ENCODE peak calls at places on chromosomes 1 and 21, in seven cellular contexts. One of them, this sample, is unnamed.

GRCh38 chr1:244964112-244964971 is 100.0 kb upstream of the HNRNPU start:
- DNase-seq in GM12878: no peak
- DNase-seq in SK-N-SH: peak
- DNase-seq in NT2/D1: no peak
- DNase-seq in HCT116: no peak
- DNase-seq in HepG2: peak
- DNase-seq in K562: no peak
- DNase-seq in this sample: no peak

GRCh38 chr1:172383541-172383940 is 36.9 kb upstream of the C1orf105 start:
- DNase-seq in NT2/D1: no peak
- DNase-seq in HCT116: no peak
- DNase-seq in K562: no peak
- DNase-seq in HepG2: no peak
- DNase-seq in GM12878: no peak
- DNase-seq in SK-N-SH: no peak
- DNase-seq in this sample: no peak

GRCh38 chr1:240508950-240509349 is 103.0 kb downstream of the GREM2 start:
- DNase-seq in HepG2: no peak
- DNase-seq in SK-N-SH: peak
- DNase-seq in HCT116: no peak
- DNase-seq in GM12878: no peak
- DNase-seq in NT2/D1: no peak
- DNase-seq in K562: no peak
- DNase-seq in this sample: no peak

GRCh38 chr21:44677881-44678280 is 4.1 kb downstream of the KRTAP12-1 start:
- DNase-seq in SK-N-SH: no peak
- DNase-seq in K562: no peak
- DNase-seq in HCT116: no peak
- DNase-seq in GM12878: no peak
- DNase-seq in HepG2: no peak
- DNase-seq in NT2/D1: no peak
- DNase-seq in this sample: no peak

GRCh38 chr1:166488327-166488726 is 321.5 kb upstream of the FAM78B start:
- DNase-seq in GM12878: no peak
- DNase-seq in SK-N-SH: no peak
- DNase-seq in K562: no peak
- DNase-seq in HepG2: no peak
- DNase-seq in HCT116: no peak
- DNase-seq in NT2/D1: no peak
- DNase-seq in this sample: no peak

GRCh38 chr1:87335175-87335992 is 6.7 kb downstream of the LMO4 start:
- DNase-seq in NT2/D1: no peak
- DNase-seq in GM12878: no peak
- DNase-seq in SK-N-SH: peak
- DNase-seq in HepG2: peak
- DNase-seq in K562: peak
- DNase-seq in HCT116: no peak
- DNase-seq in this sample: no peak

GRCh38 chr1:229714964-229715603 is 89.0 kb downstream of the URB2 start:
- DNase-seq in SK-N-SH: no peak
- DNase-seq in HCT116: peak
- DNase-seq in NT2/D1: no peak
- DNase-seq in HepG2: peak
- DNase-seq in GM12878: no peak
- DNase-seq in K562: peak
- DNase-seq in this sample: peak

GRCh38 chr1:210912752-210913151 is 221.2 kb downstream of the KCNH1 start:
- DNase-seq in HCT116: no peak
- DNase-seq in HepG2: no peak
- DNase-seq in GM12878: no peak
- DNase-seq in NT2/D1: no peak
- DNase-seq in K562: no peak
- DNase-seq in SK-N-SH: no peak
- DNase-seq in this sample: no peak

GRCh38 chr1:226980122-226980551 is 40.0 kb downstream of the COQ8A start:
- DNase-seq in K562: no peak
- DNase-seq in GM12878: no peak
- DNase-seq in HCT116: no peak
- DNase-seq in HepG2: no peak
- DNase-seq in NT2/D1: no peak
- DNase-seq in SK-N-SH: no peak
- DNase-seq in this sample: no peak

GRCh38 chr1:61358770-61359455 is 276.6 kb downstream of the NFIA start:
- DNase-seq in GM12878: no peak
- DNase-seq in K562: no peak
- DNase-seq in HCT116: no peak
- DNase-seq in NT2/D1: no peak
- DNase-seq in HepG2: no peak
- DNase-seq in SK-N-SH: no peak
- DNase-seq in this sample: no peak

GRCh38 chr1:241744591-241744990 is 92.5 kb downstream of the WDR64 start:
- DNase-seq in NT2/D1: no peak
- DNase-seq in HCT116: no peak
- DNase-seq in HepG2: no peak
- DNase-seq in K562: no peak
- DNase-seq in SK-N-SH: no peak
- DNase-seq in GM12878: no peak
- DNase-seq in this sample: no peak

GRCh38 chr1:229310833-229311232 is 32.0 kb downstream of the CCSAP start:
- DNase-seq in HCT116: no peak
- DNase-seq in SK-N-SH: no peak
- DNase-seq in HepG2: no peak
- DNase-seq in NT2/D1: no peak
- DNase-seq in K562: no peak
- DNase-seq in GM12878: no peak
- DNase-seq in this sample: no peak

GRCh38 chr1:70168283-70168682 is 37.1 kb downstream of the LRRC40 start:
- DNase-seq in HCT116: no peak
- DNase-seq in HepG2: no peak
- DNase-seq in SK-N-SH: no peak
- DNase-seq in NT2/D1: no peak
- DNase-seq in K562: no peak
- DNase-seq in GM12878: no peak
- DNase-seq in this sample: no peak

GRCh38 chr1:207823880-207824566 is 72.2 kb downstream of the CD46 start:
- DNase-seq in K562: no peak
- DNase-seq in NT2/D1: peak
- DNase-seq in SK-N-SH: peak
- DNase-seq in HepG2: peak
- DNase-seq in GM12878: peak
- DNase-seq in HCT116: peak
- DNase-seq in this sample: peak

GRCh38 chr1:234188454-234188792 is 184.8 kb upstream of the COA6 start:
- DNase-seq in K562: no peak
- DNase-seq in NT2/D1: peak
- DNase-seq in HepG2: peak
- DNase-seq in GM12878: peak
- DNase-seq in HCT116: peak
- DNase-seq in SK-N-SH: no peak
- DNase-seq in this sample: peak

GRCh38 chr1:30668026-30668425 is 55.4 kb downstream of the MATN1 start:
- DNase-seq in HCT116: no peak
- DNase-seq in SK-N-SH: no peak
- DNase-seq in GM12878: no peak
- DNase-seq in K562: no peak
- DNase-seq in NT2/D1: no peak
- DNase-seq in HepG2: no peak
- DNase-seq in this sample: no peak

GRCh38 chr1:40622051-40622450 is 43.4 kb downstream of the RIMS3 start:
- DNase-seq in HepG2: no peak
- DNase-seq in K562: no peak
- DNase-seq in NT2/D1: no peak
- DNase-seq in HCT116: no peak
- DNase-seq in GM12878: no peak
- DNase-seq in SK-N-SH: no peak
- DNase-seq in this sample: peak

GRCh38 chr1:229645296-229646050 is 19.4 kb downstream of the URB2 start:
- DNase-seq in NT2/D1: no peak
- DNase-seq in HepG2: no peak
- DNase-seq in SK-N-SH: no peak
- DNase-seq in K562: no peak
- DNase-seq in GM12878: no peak
- DNase-seq in HCT116: no peak
- DNase-seq in this sample: no peak

GRCh38 chr1:225691377-225691776 is 38.5 kb upstream of the ENAH start:
- DNase-seq in K562: no peak
- DNase-seq in HepG2: peak
- DNase-seq in NT2/D1: no peak
- DNase-seq in GM12878: no peak
- DNase-seq in SK-N-SH: no peak
- DNase-seq in HCT116: no peak
- DNase-seq in this sample: no peak

GRCh38 chr1:85824066-85824835 is 116.0 kb upstream of the ZNHIT6 start:
- DNase-seq in SK-N-SH: no peak
- DNase-seq in GM12878: no peak
- DNase-seq in HepG2: no peak
- DNase-seq in NT2/D1: no peak
- DNase-seq in K562: no peak
- DNase-seq in HCT116: no peak
- DNase-seq in this sample: no peak

GRCh38 chr1:178273707-178274410 is 180.0 kb downstream of the RASAL2 start:
- DNase-seq in SK-N-SH: no peak
- DNase-seq in GM12878: no peak
- DNase-seq in HCT116: no peak
- DNase-seq in NT2/D1: no peak
- DNase-seq in K562: no peak
- DNase-seq in HepG2: no peak
- DNase-seq in this sample: no peak

GRCh38 chr21:43808367-43808766 is 19.0 kb downstream of the RRP1 start:
- DNase-seq in GM12878: no peak
- DNase-seq in HepG2: no peak
- DNase-seq in SK-N-SH: no peak
- DNase-seq in HCT116: no peak
- DNase-seq in NT2/D1: no peak
- DNase-seq in K562: no peak
- DNase-seq in this sample: no peak

GRCh38 chr1:40769815-40770214 is 13.8 kb upstream of the KCNQ4 start:
- DNase-seq in NT2/D1: no peak
- DNase-seq in SK-N-SH: no peak
- DNase-seq in GM12878: no peak
- DNase-seq in K562: no peak
- DNase-seq in HepG2: no peak
- DNase-seq in HCT116: no peak
- DNase-seq in this sample: no peak

GRCh38 chr1:54970901-54971300 is 9.5 kb upstream of the TMEM61 start:
- DNase-seq in SK-N-SH: no peak
- DNase-seq in HCT116: no peak
- DNase-seq in HepG2: no peak
- DNase-seq in GM12878: no peak
- DNase-seq in NT2/D1: no peak
- DNase-seq in K562: no peak
- DNase-seq in this sample: no peak

GRCh38 chr1:54969879-54970278 is 10.5 kb upstream of the TMEM61 start:
- DNase-seq in K562: no peak
- DNase-seq in SK-N-SH: no peak
- DNase-seq in GM12878: no peak
- DNase-seq in HCT116: no peak
- DNase-seq in HepG2: no peak
- DNase-seq in NT2/D1: no peak
- DNase-seq in this sample: no peak

GRCh38 chr1:54973205-54973921 is 7.1 kb upstream of the TMEM61 start:
- DNase-seq in SK-N-SH: peak
- DNase-seq in HCT116: peak
- DNase-seq in NT2/D1: peak
- DNase-seq in K562: no peak
- DNase-seq in GM12878: no peak
- DNase-seq in HepG2: peak
- DNase-seq in this sample: no peak

GRCh38 chr1:54972436-54972835 is 8.0 kb upstream of the TMEM61 start:
- DNase-seq in HepG2: no peak
- DNase-seq in SK-N-SH: no peak
- DNase-seq in HCT116: no peak
- DNase-seq in K562: no peak
- DNase-seq in GM12878: no peak
- DNase-seq in NT2/D1: no peak
- DNase-seq in this sample: no peak

GRCh38 chr1:54971317-54971791 is 9.1 kb upstream of the TMEM61 start:
- DNase-seq in GM12878: peak
- DNase-seq in HCT116: peak
- DNase-seq in NT2/D1: no peak
- DNase-seq in SK-N-SH: no peak
- DNase-seq in HepG2: no peak
- DNase-seq in K562: no peak
- DNase-seq in this sample: no peak
- TF ChIP-seq YY1 in GM12878: no peak
- TF ChIP-seq YY1 in HCT116: no peak
- TF ChIP-seq YY1 in NT2/D1: no peak
- TF ChIP-seq YY1 in SK-N-SH: no peak
- TF ChIP-seq YY1 in HepG2: no peak
- TF ChIP-seq YY1 in K562: no peak
- TF ChIP-seq YY1 in this sample: no peak

DNA sequence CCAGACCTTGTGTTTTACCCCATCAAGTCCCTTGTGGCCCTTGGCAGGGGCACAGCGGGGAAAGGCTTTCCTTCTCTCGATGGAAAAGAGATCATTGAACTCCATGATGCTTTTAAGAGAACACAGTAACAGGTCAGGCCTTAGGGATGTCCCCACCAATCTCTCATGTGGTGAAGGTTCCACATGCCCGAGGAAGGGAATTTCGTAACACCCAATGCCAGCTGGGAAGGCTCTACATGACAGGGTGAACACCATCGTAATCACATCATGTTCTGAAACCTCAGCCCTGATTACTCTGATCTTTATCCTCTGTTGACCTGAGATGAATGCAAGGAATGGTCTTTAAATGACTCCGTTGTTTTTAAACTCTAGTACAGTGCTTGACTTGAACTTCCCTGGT is 105.5 kb upstream of the SPAG17 start:
- DNase-seq in GM12878: no peak
- DNase-seq in HepG2: no peak
- DNase-seq in K562: no peak
- DNase-seq in SK-N-SH: no peak
- DNase-seq in HCT116: no peak
- DNase-seq in NT2/D1: no peak
- DNase-seq in this sample: no peak
- TF ChIP-seq YY1 in GM12878: no peak
- TF ChIP-seq YY1 in HepG2: no peak
- TF ChIP-seq YY1 in K562: no peak
- TF ChIP-seq YY1 in SK-N-SH: no peak
- TF ChIP-seq YY1 in HCT116: no peak
- TF ChIP-seq YY1 in NT2/D1: no peak
- TF ChIP-seq YY1 in this sample: no peak

DNA sequence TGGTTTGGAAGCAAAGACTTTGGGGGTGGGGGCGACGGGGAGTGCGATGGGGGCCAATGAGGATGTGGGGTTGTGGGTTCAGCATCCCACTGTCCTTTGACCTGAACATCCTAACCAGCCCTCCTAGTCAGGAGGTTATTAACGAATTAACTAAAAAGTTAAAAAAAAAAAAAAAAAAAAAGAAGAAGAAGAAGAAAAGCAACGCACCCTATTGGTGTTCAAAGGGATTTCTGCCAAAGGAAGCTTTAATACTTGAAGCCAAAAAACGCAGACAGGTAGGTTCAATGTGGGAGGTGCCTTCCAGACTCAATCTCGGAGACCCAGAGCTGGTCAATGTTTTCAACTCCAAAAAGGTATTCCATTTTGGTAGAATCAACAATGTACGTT is 2.2 kb downstream of the CLIC6 start:
- DNase-seq in HepG2: no peak
- DNase-seq in SK-N-SH: no peak
- DNase-seq in HCT116: no peak
- DNase-seq in GM12878: no peak
- DNase-seq in K562: no peak
- DNase-seq in NT2/D1: no peak
- DNase-seq in this sample: no peak
- TF ChIP-seq YY1 in HepG2: no peak
- TF ChIP-seq YY1 in SK-N-SH: no peak
- TF ChIP-seq YY1 in HCT116: no peak
- TF ChIP-seq YY1 in GM12878: no peak
- TF ChIP-seq YY1 in K562: no peak
- TF ChIP-seq YY1 in NT2/D1: no peak
- TF ChIP-seq YY1 in this sample: no peak

GRCh38 chr1:176795929-176796328 is 333.0 kb downstream of the PAPPA2 start:
- DNase-seq in SK-N-SH: no peak
- DNase-seq in K562: no peak
- DNase-seq in HCT116: no peak
- DNase-seq in GM12878: no peak
- DNase-seq in HepG2: no peak
- DNase-seq in NT2/D1: no peak
- DNase-seq in this sample: no peak
- TF ChIP-seq YY1 in SK-N-SH: no peak
- TF ChIP-seq YY1 in K562: no peak
- TF ChIP-seq YY1 in HCT116: no peak
- TF ChIP-seq YY1 in GM12878: no peak
- TF ChIP-seq YY1 in HepG2: no peak
- TF ChIP-seq YY1 in NT2/D1: no peak
- TF ChIP-seq YY1 in this sample: no peak

This sample was measured in H1.